ENCODE peak calls at places on chromosomes 7 and 10, in five cellular contexts. One of them, this sample, is unnamed.

GRCh38 chr7:127107601-127108007 is 145.1 kb downstream of the GRM8 start:
- DNase-seq in K562: peak; percentile 81
- DNase-seq in lower lobe of right lung: no peak
- DNase-seq in left lung: no peak
- DNase-seq in uterus: no peak
- DNase-seq in this sample: no peak

GRCh38 chr7:105015631-105015965 is 1.6 kb downstream of the KMT2E start:
- DNase-seq in K562: peak; percentile 81
- DNase-seq in lower lobe of right lung: no peak
- DNase-seq in left lung: no peak
- DNase-seq in uterus: no peak
- DNase-seq in this sample: no peak

GRCh38 chr10:90885176-90885575 is 13.4 kb downstream of the RPP30 start:
- DNase-seq in K562: no peak
- DNase-seq in lower lobe of right lung: no peak
- DNase-seq in left lung: no peak
- DNase-seq in uterus: no peak
- DNase-seq in this sample: no peak

GRCh38 chr10:12050528-12050927 is 7.9 kb upstream of the UPF2 start:
- DNase-seq in K562: no peak
- DNase-seq in lower lobe of right lung: no peak
- DNase-seq in left lung: no peak
- DNase-seq in uterus: no peak
- DNase-seq in this sample: no peak

GRCh38 chr7:18520450-18521235 is 25.1 kb downstream of the HDAC9 start:
- DNase-seq in K562: no peak
- DNase-seq in lower lobe of right lung: no peak
- DNase-seq in left lung: no peak
- DNase-seq in uterus: no peak
- DNase-seq in this sample: no peak

GRCh38 chr7:55074008-55074499 is 55.2 kb downstream of the EGFR start:
- DNase-seq in K562: peak; percentile 5
- DNase-seq in lower lobe of right lung: peak; percentile 63
- DNase-seq in left lung: no peak
- DNase-seq in uterus: no peak
- DNase-seq in this sample: no peak

GRCh38 chr7:16999541-17000266 is 117.9 kb upstream of the AGR3 start:
- DNase-seq in K562: no peak
- DNase-seq in lower lobe of right lung: no peak
- DNase-seq in left lung: no peak
- DNase-seq in uterus: no peak
- DNase-seq in this sample: no peak

GRCh38 chr7:114158275-114158674 is 239.5 kb upstream of the PPP1R3A start:
- DNase-seq in K562: no peak
- DNase-seq in lower lobe of right lung: no peak
- DNase-seq in left lung: no peak
- DNase-seq in uterus: no peak
- DNase-seq in this sample: no peak

GRCh38 chr7:29017666-29018065 is 59.5 kb upstream of the TRIL start:
- DNase-seq in K562: no peak
- DNase-seq in lower lobe of right lung: no peak
- DNase-seq in left lung: no peak
- DNase-seq in uterus: no peak
- DNase-seq in this sample: no peak

GRCh38 chr7:105897999-105898398 is 21.6 kb upstream of the ATXN7L1 start:
- DNase-seq in K562: no peak
- DNase-seq in lower lobe of right lung: no peak
- DNase-seq in left lung: no peak
- DNase-seq in uterus: no peak
- DNase-seq in this sample: no peak

GRCh38 chr10:79316671-79317431 is 30.4 kb upstream of the PPIF start:
- DNase-seq in K562: no peak
- DNase-seq in lower lobe of right lung: peak; percentile 20
- DNase-seq in left lung: no peak
- DNase-seq in uterus: no peak
- DNase-seq in this sample: no peak

GRCh38 chr10:96244354-96244753 is 27.0 kb downstream of the BLNK start:
- DNase-seq in K562: no peak
- DNase-seq in lower lobe of right lung: no peak
- DNase-seq in left lung: no peak
- DNase-seq in uterus: no peak
- DNase-seq in this sample: no peak

GRCh38 chr10:47045331-47045861 is 134.2 kb downstream of the PTPN20 start:
- DNase-seq in K562: no peak
- DNase-seq in lower lobe of right lung: peak; percentile 31
- DNase-seq in left lung: peak; percentile 63
- DNase-seq in uterus: no peak
- DNase-seq in this sample: peak; percentile 36

GRCh38 chr7:112869111-112869774 is 79.0 kb upstream of the TMEM168 start:
- DNase-seq in K562: peak; percentile 83
- DNase-seq in lower lobe of right lung: no peak
- DNase-seq in left lung: peak; percentile 65
- DNase-seq in uterus: no peak
- DNase-seq in this sample: no peak

GRCh38 chr10:87657370-87657769 is 2.3 kb upstream of the PAPSS2 start:
- DNase-seq in K562: no peak
- DNase-seq in lower lobe of right lung: no peak
- DNase-seq in left lung: no peak
- DNase-seq in uterus: peak; percentile 58
- DNase-seq in this sample: peak; percentile 47

GRCh38 chr7:28228386-28228785 is 47.8 kb upstream of the JAZF1 start:
- DNase-seq in K562: no peak
- DNase-seq in lower lobe of right lung: no peak
- DNase-seq in left lung: no peak
- DNase-seq in uterus: no peak
- DNase-seq in this sample: no peak

GRCh38 chr7:85770332-85770731 is 583.5 kb upstream of the SEMA3D start:
- DNase-seq in K562: no peak
- DNase-seq in lower lobe of right lung: no peak
- DNase-seq in left lung: no peak
- DNase-seq in uterus: no peak
- DNase-seq in this sample: no peak

GRCh38 chr7:97179454-97180104 is 62.1 kb downstream of the SDHAF3 start:
- DNase-seq in K562: peak; percentile 80
- DNase-seq in lower lobe of right lung: no peak
- DNase-seq in left lung: no peak
- DNase-seq in uterus: peak; percentile 22
- DNase-seq in this sample: peak; percentile 58

GRCh38 chr10:77157248-77158019 is 480.2 kb downstream of the KCNMA1 start:
- DNase-seq in K562: no peak
- DNase-seq in lower lobe of right lung: no peak
- DNase-seq in left lung: no peak
- DNase-seq in uterus: no peak
- DNase-seq in this sample: no peak

GRCh38 chr10:130470286-130470685 is 334.1 kb downstream of the GLRX3 start:
- DNase-seq in K562: no peak
- DNase-seq in lower lobe of right lung: no peak
- DNase-seq in left lung: no peak
- DNase-seq in uterus: no peak
- DNase-seq in this sample: no peak

GRCh38 chr10:104255244-104255981 is 721 bp downstream of the GSTO1 start:
- DNase-seq in K562: peak; percentile 35
- DNase-seq in lower lobe of right lung: no peak
- DNase-seq in left lung: no peak
- DNase-seq in uterus: no peak
- DNase-seq in this sample: no peak

GRCh38 chr7:44223362-44224114 is 22.8 kb downstream of the YKT6 start:
- DNase-seq in K562: no peak
- DNase-seq in lower lobe of right lung: peak; percentile 10
- DNase-seq in left lung: peak; percentile 37
- DNase-seq in uterus: no peak
- DNase-seq in this sample: no peak

GRCh38 chr10:79176052-79176501 is 107.3 kb downstream of the ZMIZ1 start:
- DNase-seq in K562: no peak
- DNase-seq in lower lobe of right lung: no peak
- DNase-seq in left lung: peak; percentile 47
- DNase-seq in uterus: no peak
- DNase-seq in this sample: no peak

GRCh38 chr10:47027812-47028260 is 116.6 kb downstream of the PTPN20 start:
- DNase-seq in K562: no peak
- DNase-seq in lower lobe of right lung: no peak
- DNase-seq in left lung: peak; percentile 69
- DNase-seq in uterus: no peak
- DNase-seq in this sample: peak; percentile 5

GRCh38 chr7:116948934-116949333 is 4.4 kb upstream of the ST7 start:
- DNase-seq in K562: peak; percentile 57
- DNase-seq in lower lobe of right lung: peak; percentile 62
- DNase-seq in left lung: no peak
- DNase-seq in uterus: no peak
- DNase-seq in this sample: no peak

GRCh38 chr10:51030480-51030879 is 43.8 kb upstream of the PRKG1 start:
- DNase-seq in K562: no peak
- DNase-seq in lower lobe of right lung: no peak
- DNase-seq in left lung: no peak
- DNase-seq in uterus: no peak
- DNase-seq in this sample: no peak

DNA sequence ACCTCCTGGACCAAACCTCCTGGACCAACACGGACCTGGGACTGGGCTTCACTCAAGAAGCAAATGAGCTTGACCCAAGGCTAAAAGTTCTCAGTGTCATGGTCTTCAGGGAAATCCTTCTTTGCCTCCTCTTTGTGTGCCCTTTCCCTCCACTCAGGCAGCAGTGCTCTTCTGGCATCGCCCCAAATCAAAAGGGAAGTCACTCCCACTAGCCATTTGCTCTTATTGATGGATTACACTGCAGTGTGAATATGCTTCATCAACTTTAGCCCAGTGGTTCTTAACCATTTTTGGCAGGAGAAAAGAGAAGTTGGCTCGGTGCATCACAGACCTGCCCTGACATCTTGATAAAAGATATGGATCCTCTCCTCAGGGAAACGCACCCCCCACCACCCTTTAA is 19.3 kb upstream of the IKZF1 start:
- DNase-seq in K562: no peak
- DNase-seq in lower lobe of right lung: no peak
- DNase-seq in left lung: no peak
- DNase-seq in uterus: no peak
- DNase-seq in this sample: no peak
- H3K4me1 ChIP-seq in K562: peaks cover 23% of the 10 kb centered on the region
- H3K4me1 ChIP-seq in lower lobe of right lung: peaks cover 22% of the 10 kb centered on the region
- H3K4me1 ChIP-seq in left lung: no peaks in the 10 kb centered on the region
- H3K4me1 ChIP-seq in uterus: no peaks in the 10 kb centered on the region
- H3K4me1 ChIP-seq in this sample: no peaks in the 10 kb centered on the region

DNA sequence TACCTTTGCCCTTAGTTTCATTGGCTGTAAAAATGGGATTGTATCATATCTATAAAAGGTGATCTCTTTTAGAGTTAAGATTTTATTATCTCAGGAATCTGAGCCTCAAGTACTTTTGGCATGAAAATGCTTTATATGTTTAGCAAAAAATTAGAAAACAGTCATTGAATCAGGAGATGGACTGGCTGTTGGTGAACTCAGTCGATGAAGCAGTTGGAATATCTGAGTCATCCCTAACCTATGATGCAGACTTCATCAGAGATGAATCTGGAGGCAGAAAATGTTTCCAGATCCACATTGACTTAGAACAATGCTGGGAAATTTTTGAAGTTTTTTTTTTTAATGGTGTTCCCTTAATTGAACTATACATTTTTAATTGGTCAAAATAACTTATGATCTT is 228.5 kb downstream of the SLC25A13 start:
- DNase-seq in K562: no peak
- DNase-seq in lower lobe of right lung: no peak
- DNase-seq in left lung: no peak
- DNase-seq in uterus: no peak
- DNase-seq in this sample: no peak
- TF ChIP-seq CTCF in K562: no peak
- TF ChIP-seq CTCF in lower lobe of right lung: no peak
- TF ChIP-seq CTCF in left lung: no peak
- TF ChIP-seq CTCF in uterus: no peak
- TF ChIP-seq CTCF in this sample: no peak

GRCh38 chr10:26478061-26478460 is 39.9 kb downstream of the APBB1IP start:
- DNase-seq in K562: no peak
- DNase-seq in lower lobe of right lung: no peak
- DNase-seq in left lung: no peak
- DNase-seq in uterus: no peak
- DNase-seq in this sample: no peak

GRCh38 chr10:26481914-26482550 is 43.9 kb downstream of the APBB1IP start:
- DNase-seq in K562: no peak
- DNase-seq in lower lobe of right lung: no peak
- DNase-seq in left lung: no peak
- DNase-seq in uterus: no peak
- DNase-seq in this sample: no peak

GRCh38 chr10:26480909-26481703 is 43.0 kb downstream of the APBB1IP start:
- DNase-seq in K562: no peak
- DNase-seq in lower lobe of right lung: no peak
- DNase-seq in left lung: no peak
- DNase-seq in uterus: no peak
- DNase-seq in this sample: no peak

GRCh38 chr10:26483554-26483953 is 45.4 kb downstream of the APBB1IP start:
- DNase-seq in K562: no peak
- DNase-seq in lower lobe of right lung: no peak
- DNase-seq in left lung: no peak
- DNase-seq in uterus: no peak
- DNase-seq in this sample: no peak

DNA sequence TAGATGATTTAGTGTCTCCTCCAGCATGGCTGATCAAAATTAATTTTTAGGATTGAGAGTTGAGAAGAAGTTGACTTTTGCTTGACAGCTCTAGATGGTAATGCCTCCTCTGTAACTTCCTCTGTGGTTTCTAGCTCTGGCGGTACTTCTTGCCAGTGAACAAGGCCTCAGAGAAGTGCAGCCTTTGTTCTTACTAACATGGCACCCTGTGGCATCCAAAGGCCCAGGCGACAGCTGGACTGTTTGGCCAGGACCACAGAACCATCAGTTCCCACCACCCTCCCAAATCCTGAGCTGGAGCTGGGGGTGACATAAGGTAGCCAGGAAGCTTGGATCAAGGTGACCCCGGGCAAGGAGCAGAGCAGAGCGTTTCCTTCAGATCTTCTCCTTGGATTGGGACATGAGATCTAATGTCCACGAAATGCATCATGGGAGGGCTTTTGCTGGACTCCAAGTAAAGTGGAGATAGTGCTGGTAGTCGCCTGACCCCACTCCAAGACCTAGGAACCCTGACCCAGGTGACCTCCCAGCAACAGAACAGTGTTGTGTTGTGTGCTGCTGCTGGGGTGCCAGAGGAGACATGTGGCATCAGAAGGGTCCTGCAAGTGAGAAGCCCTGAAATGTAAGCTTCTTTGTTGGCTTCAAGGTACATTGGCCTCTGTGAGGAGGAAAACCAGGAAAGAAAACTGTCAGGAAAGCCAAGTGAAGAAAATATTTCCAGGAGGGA is 41.8 kb downstream of the APBB1IP start:
- DNase-seq in K562: no peak
- DNase-seq in lower lobe of right lung: no peak
- DNase-seq in left lung: no peak
- DNase-seq in uterus: no peak
- DNase-seq in this sample: no peak
- H3K4me1 ChIP-seq in K562: no peaks in the 10 kb centered on the region
- H3K4me1 ChIP-seq in lower lobe of right lung: peaks cover 36% of the 10 kb centered on the region
- H3K4me1 ChIP-seq in left lung: no peaks in the 10 kb centered on the region
- H3K4me1 ChIP-seq in uterus: no peaks in the 10 kb centered on the region
- H3K4me1 ChIP-seq in this sample: no peaks in the 10 kb centered on the region

GRCh38 chr7:128404826-128405344 is 4.9 kb downstream of the IMPDH1 start:
- DNase-seq in K562: peak; percentile 21
- DNase-seq in lower lobe of right lung: no peak
- DNase-seq in left lung: no peak
- DNase-seq in uterus: no peak
- DNase-seq in this sample: no peak
- TF ChIP-seq CTCF in K562: no peak
- TF ChIP-seq CTCF in lower lobe of right lung: no peak
- TF ChIP-seq CTCF in left lung: no peak
- TF ChIP-seq CTCF in uterus: no peak
- TF ChIP-seq CTCF in this sample: no peak

This sample was measured in right lobe of liver.